ENCODE peak calls at places on chromosomes 6 and 20, in seven cellular contexts. E, I, N, B, R, M and H are unnamed samples. For H3K4me1, the result is how much of the 10 kb centered on the place peaks cover.

GRCh38 chr6:44128020-44128917 is 915 bp downstream of the TMEM63B start:
- DNase-seq in E (peak), I (peak), N (peak), B (no peak), R (peak), M (no peak), H (no peak)

GRCh38 chr20:18904624-18905023 is 91.0 kb downstream of the SCP2D1 start:
- DNase-seq in E (peak), I (no peak), N (no peak), B (no peak), R (no peak), M (no peak), H (no peak)

GRCh38 chr20:53879048-53879684 is 191.2 kb downstream of the BCAS1 start:
- DNase-seq in E (no peak), I (no peak), N (no peak), B (no peak), R (no peak), M (no peak), H (no peak)

GRCh38 chr6:84635081-84635745 is 129.2 kb downstream of the TBX18 start:
- DNase-seq in E (no peak), I (no peak), N (no peak), B (peak), R (no peak), M (no peak), H (peak)

GRCh38 chr20:53900380-53900999 is 169.9 kb downstream of the BCAS1 start:
- DNase-seq in E (no peak), I (no peak), N (no peak), B (peak), R (no peak), M (no peak), H (peak)

GRCh38 chr6:66897576-66897975 is 1190.5 kb upstream of the EYS start:
- DNase-seq in E (no peak), I (no peak), N (no peak), B (peak), R (no peak), M (no peak), H (peak)

GRCh38 chr6:30998785-30999184 is 11.5 kb upstream of the MUC22 start:
- DNase-seq in E (no peak), I (no peak), N (no peak), B (no peak), R (no peak), M (no peak), H (no peak)

GRCh38 chr6:80433666-80434025 is 327.2 kb downstream of the BCKDHB start:
- DNase-seq in E (no peak), I (no peak), N (no peak), B (no peak), R (no peak), M (no peak), H (no peak)

GRCh38 chr20:23637282-23638221 is at the start of gene CST3:
- DNase-seq in E (peak), I (peak), N (peak), B (peak), R (peak), M (peak), H (peak)

GRCh38 chr6:5782783-5783567 is 223.8 kb downstream of the NRN1 start:
- DNase-seq in E (no peak), I (no peak), N (peak), B (peak), R (no peak), M (no peak), H (peak)

GRCh38 chr6:5783584-5784089 is 223.1 kb downstream of the NRN1 start:
- DNase-seq in E (no peak), I (no peak), N (no peak), B (no peak), R (no peak), M (no peak), H (no peak)

GRCh38 chr6:5785235-5785634 is 221.5 kb downstream of the NRN1 start:
- DNase-seq in E (no peak), I (no peak), N (no peak), B (no peak), R (no peak), M (no peak), H (no peak)

GRCh38 chr6:5787054-5787720 is 219.5 kb downstream of the NRN1 start:
- DNase-seq in E (no peak), I (no peak), N (no peak), B (no peak), R (no peak), M (no peak), H (no peak)

DNA sequence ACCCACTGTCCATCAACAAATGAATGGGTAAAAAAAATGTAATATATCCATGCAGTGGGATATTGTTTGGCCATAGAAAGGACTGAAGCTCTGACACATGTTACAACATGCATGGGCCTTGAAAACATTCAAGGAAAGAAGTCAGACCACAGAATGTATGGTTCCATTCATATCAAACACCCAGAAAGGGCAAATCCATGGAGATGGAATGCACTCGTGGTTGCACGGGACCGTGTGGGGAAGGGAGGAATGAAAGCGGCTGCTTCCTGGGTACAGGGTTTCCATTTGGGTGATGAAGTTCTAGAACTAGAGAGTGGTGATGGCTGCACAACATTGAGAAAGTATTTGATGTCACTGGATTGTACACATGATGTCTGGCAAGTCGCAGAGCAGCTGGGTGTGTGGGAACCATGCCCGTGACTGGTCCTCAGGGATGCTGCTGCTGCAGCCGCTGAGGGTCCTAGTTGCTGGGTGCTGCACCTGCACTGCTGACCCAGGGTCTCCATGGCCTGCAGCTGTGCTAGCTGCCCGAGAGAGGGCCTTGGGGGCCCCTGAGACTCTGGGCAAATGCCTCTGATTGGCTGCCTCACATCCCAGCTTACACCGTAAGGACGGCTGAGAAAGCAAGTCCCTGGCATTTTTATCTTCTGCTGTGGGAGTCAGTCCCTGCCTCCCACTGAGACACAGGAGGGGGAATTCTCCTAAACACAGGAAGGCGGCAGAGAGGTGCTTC is 220.2 kb downstream of the NRN1 start:
- DNase-seq in E (no peak), I (no peak), N (no peak), B (no peak), R (no peak), M (no peak), H (peak)
- H3K4me1 ChIP-seq in E (under half), I (under half), N (under half), B (under half), R (under half), M (under half), H (under half)

DNA sequence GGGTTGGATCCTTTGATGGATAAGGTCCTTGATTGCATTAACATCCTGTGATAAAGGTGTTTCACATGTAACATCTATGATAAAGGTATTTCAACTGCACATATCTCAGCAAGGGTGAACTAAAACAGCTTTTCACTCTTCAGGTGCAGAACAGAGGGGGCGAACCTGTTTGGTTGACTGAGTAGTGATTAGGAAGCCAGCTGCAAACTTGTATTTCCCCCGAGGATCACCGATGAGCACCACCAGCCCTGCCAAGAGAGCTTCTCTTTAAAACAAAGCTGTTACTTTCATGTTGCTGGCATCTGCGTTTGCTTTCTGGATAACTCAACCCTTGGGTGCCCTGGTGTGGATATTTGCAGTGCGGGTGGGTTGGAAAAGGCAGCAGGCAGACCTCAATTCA is 39.6 kb downstream of the JAG1 start:
- DNase-seq in E (no peak), I (no peak), N (no peak), B (no peak), R (no peak), M (no peak), H (no peak)
- H3K4me1 ChIP-seq in E (under half), I (under half), N (half or more), B (under half), R (under half), M (under half), H (under half)

GRCh38 chr20:32511358-32512046 is 73.6 kb downstream of the NOL4L start:
- DNase-seq in E (no peak), I (no peak), N (no peak), B (no peak), R (peak), M (no peak), H (no peak)
- H3K4me1 ChIP-seq in E (under half), I (under half), N (under half), B (under half), R (under half), M (under half), H (under half)

GRCh38 chr6:6657820-6658217 is 69.3 kb downstream of the LY86 start:
- DNase-seq in E (no peak), I (no peak), N (no peak), B (no peak), R (no peak), M (no peak), H (no peak)
- H3K4me1 ChIP-seq in E (under half), I (under half), N (half or more), B (under half), R (under half), M (under half), H (under half)